ENCODE peak calls at places on chromosomes 16 and 17, in nine cellular contexts. L, U, D, W, C, I, R, K and Q are unnamed samples.

GRCh38 chr17:56773124-56773523 is 60.6 kb downstream of the C17orf67 start:
- DNase-seq in L (no peak), U (no peak), D (no peak), W (no peak), C (no peak), I (peak; percentile 28), R (no peak), K (no peak), Q (no peak)

GRCh38 chr16:1346422-1347285 is 5.0 kb downstream of the TSR3 start:
- DNase-seq in L (no peak), U (peak; percentile 51), D (no peak), W (no peak), C (no peak), I (peak; percentile 64), R (no peak), K (no peak), Q (no peak)

GRCh38 chr16:22402191-22402590 is 27.8 kb upstream of the CDR2 start:
- DNase-seq in L (no peak), U (peak; percentile 50), D (no peak), W (peak; percentile 25), C (no peak), I (no peak), R (no peak), K (no peak), Q (no peak)

GRCh38 chr17:38556234-38556633 is 49.5 kb downstream of the SRCIN1 start:
- DNase-seq in L (no peak), U (no peak), D (no peak), W (peak; percentile 79), C (no peak), I (no peak), R (no peak), K (no peak), Q (no peak)

GRCh38 chr16:82580293-82580900 is 46.4 kb upstream of the CDH13 start:
- DNase-seq in L (peak; percentile 46), U (peak; percentile 42), D (peak; percentile 34), W (peak; percentile 10), C (no peak), I (peak; percentile 22), R (peak; percentile 40), K (peak; percentile 4), Q (peak; percentile 7)

GRCh38 chr17:11511696-11512095 is 86.6 kb upstream of the DNAH9 start:
- DNase-seq in L (no peak), U (no peak), D (no peak), W (no peak), C (no peak), I (peak; percentile 42), R (peak; percentile 65), K (no peak), Q (no peak)

GRCh38 chr17:49388692-49389513 is 25.8 kb downstream of the PHB1 start:
- DNase-seq in L (no peak), U (peak; percentile 30), D (no peak), W (peak; percentile 23), C (peak; percentile 17), I (no peak), R (no peak), K (no peak), Q (peak; percentile 49)

GRCh38 chr16:54422569-54422978 is 136.0 kb upstream of the IRX3 start:
- DNase-seq in L (no peak), U (peak; percentile 15), D (no peak), W (no peak), C (no peak), I (no peak), R (no peak), K (no peak), Q (no peak)

GRCh38 chr17:78039581-78039980 is 81.1 kb downstream of the TNRC6C start:
- DNase-seq in L (no peak), U (no peak), D (no peak), W (no peak), C (no peak), I (peak; percentile 53), R (no peak), K (no peak), Q (no peak)

GRCh38 chr17:78042542-78042941 is 84.0 kb downstream of the TNRC6C start:
- DNase-seq in L (no peak), U (no peak), D (no peak), W (no peak), C (no peak), I (no peak), R (no peak), K (no peak), Q (no peak)

GRCh38 chr17:78040561-78041400 is 82.3 kb downstream of the TNRC6C start:
- DNase-seq in L (no peak), U (peak; percentile 85), D (peak; percentile 27), W (peak; percentile 80), C (no peak), I (peak; percentile 95), R (peak; percentile 30), K (peak; percentile 56), Q (no peak)

GRCh38 chr17:78043031-78043430 is 84.5 kb downstream of the TNRC6C start:
- DNase-seq in L (no peak), U (no peak), D (no peak), W (no peak), C (no peak), I (no peak), R (no peak), K (no peak), Q (no peak)

DNA sequence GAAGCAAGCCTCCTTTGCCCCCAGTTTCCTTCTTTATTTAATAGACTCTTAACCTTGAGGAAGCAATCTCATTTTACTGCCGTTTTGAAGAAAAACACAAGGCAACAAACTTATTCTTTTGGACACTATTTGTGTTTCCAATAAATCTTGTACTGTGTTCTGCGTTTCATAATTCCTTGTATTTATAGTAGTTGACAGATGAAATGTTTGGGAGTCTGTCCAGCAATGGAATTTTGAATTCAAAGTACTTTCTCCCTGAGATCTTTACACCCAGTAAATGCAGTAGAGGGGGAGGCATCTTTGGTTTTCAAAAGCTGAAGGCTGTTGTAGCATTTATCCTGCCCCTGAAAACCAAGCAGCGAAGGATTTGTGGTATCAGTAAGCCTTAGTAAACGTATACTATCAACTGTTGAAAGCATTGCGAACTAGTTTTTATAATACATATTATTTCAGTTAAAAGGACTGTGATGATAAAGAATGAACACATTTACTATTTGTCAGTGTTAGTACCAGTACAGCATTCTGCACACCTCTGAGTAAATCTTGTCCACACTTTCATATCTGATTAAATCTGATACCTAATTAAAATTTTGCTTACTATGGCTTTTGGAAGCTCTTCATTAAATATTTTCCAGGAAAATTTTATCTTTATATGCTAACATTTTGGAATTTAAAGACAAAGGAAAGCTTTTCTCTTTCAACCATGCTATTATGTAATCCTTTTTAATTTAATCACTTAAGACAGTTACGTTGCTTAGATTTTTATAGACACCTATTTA is 83.1 kb downstream of the TNRC6C start:
- DNase-seq in L (no peak), U (peak; percentile 37), D (no peak), W (peak; percentile 30), C (no peak), I (peak; percentile 52), R (no peak), K (no peak), Q (no peak)
- H3K4me2 ChIP-seq in L (no peak overlapping the region), U (peak overlapping the region; percentile 91), D (no peak overlapping the region), W (peak overlapping the region; percentile 84), C (no peak overlapping the region), I (peak overlapping the region; percentile 92), R (peak overlapping the region; percentile 73), K (peak overlapping the region; percentile 85), Q (no peak overlapping the region)

DNA sequence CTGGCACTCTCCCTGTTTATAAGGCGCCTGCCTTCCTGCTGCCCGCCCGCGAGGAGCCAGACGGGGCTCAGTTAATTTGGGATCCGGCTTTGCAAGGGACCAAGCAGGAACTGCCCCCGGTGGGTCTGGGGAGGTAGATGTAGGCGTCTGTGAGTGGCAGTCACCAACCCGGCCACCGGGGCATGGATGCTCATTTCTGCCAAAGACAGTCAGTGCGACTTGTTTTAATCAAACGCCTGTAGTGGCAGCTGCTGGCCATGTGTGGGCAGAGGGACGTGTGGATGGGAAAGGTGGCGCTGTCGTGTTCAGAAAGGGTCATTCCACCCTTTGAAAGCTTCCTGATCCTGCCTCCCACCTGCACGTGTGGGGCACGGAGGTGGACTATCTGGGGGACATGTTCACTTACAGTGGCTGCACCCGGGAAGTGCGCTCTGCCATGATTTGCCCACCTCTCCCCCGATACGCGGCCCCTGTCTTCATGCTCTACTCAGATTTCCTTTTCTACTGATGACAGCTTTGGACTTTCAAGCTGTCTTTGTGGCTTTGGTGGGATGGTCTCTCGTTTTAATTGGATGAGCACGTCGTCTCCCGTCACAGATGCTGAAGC is 60.3 kb upstream of the CIBAR2 start:
- DNase-seq in L (peak; percentile 69), U (peak; percentile 74), D (peak; percentile 78), W (peak; percentile 69), C (no peak), I (peak; percentile 83), R (no peak), K (peak; percentile 65), Q (no peak)
- TF ChIP-seq EZH2phosphoT487 in L (no peak), U (no peak), D (no peak), W (no peak), C (no peak), I (no peak), R (no peak), K (no peak), Q (no peak)

GRCh38 chr17:39701784-39702422 is 2.0 kb downstream of the ERBB2 start:
- DNase-seq in L (peak; percentile 5), U (no peak), D (no peak), W (peak; percentile 16), C (no peak), I (no peak), R (no peak), K (no peak), Q (no peak)

GRCh38 chr17:39702901-39703893 is 3.3 kb downstream of the ERBB2 start:
- DNase-seq in L (peak; percentile 21), U (no peak), D (no peak), W (peak; percentile 81), C (peak; percentile 78), I (no peak), R (no peak), K (no peak), Q (peak; percentile 43)

GRCh38 chr17:39700148-39700987 is 504 bp downstream of the ERBB2 start:
- DNase-seq in L (peak; percentile 77), U (peak; percentile 64), D (peak; percentile 54), W (no peak), C (no peak), I (no peak), R (peak; percentile 73), K (no peak), Q (no peak)

GRCh38 chr17:39699818-39700147 is at the start of gene ERBB2:
- DNase-seq in L (peak; percentile 85), U (peak; percentile 84), D (peak; percentile 89), W (peak; percentile 71), C (no peak), I (no peak), R (peak; percentile 88), K (peak; percentile 57), Q (no peak)

DNA sequence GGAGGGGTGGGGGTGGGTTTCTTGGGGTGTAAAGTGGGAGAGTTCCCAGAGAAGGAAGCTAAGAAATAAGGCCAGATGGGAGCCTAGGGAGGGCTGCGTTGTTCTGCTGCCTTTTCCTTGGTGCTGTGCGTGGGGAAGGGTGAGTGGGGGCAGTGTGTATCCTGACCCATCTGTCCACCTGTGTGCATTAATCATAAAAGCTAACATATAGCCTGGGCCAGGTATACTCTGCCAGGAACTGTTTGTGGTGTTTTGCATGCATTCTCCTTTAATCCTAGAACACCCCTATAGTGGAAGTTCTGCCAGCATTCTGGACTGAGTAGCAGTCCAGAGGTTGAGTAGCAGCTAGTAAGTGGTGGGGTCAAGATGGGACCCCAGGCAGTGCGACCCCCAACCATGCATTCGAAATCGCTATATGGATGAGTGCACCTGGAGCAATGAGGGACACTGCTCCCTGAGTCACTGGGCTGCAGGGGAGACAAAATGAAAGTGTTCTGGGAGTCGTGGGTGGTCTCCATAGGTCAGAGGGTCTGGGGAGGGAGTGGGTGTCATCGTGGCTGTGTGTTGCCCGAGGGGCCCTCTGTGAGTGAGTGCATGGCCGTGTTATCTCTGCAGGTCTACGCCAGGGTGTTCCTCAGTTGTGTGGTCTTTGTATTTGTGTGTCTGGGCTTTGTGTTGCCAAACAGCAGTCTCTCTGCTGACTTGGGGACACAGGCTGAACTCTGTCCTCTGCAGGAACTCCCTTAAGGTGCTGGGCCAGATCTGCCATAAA is 1.3 kb downstream of the ERBB2 start:
- DNase-seq in L (peak; percentile 30), U (no peak), D (peak; percentile 56), W (peak; percentile 7), C (no peak), I (no peak), R (peak; percentile 70), K (no peak), Q (no peak)
- H3K4me2 ChIP-seq in L (peak overlapping the region; percentile 88), U (peak overlapping the region; percentile 98), D (peak overlapping the region; percentile 75), W (peak overlapping the region; percentile 84), C (no peak overlapping the region), I (no peak overlapping the region), R (peak overlapping the region; percentile 88), K (peak overlapping the region; percentile 79), Q (no peak overlapping the region)

DNA sequence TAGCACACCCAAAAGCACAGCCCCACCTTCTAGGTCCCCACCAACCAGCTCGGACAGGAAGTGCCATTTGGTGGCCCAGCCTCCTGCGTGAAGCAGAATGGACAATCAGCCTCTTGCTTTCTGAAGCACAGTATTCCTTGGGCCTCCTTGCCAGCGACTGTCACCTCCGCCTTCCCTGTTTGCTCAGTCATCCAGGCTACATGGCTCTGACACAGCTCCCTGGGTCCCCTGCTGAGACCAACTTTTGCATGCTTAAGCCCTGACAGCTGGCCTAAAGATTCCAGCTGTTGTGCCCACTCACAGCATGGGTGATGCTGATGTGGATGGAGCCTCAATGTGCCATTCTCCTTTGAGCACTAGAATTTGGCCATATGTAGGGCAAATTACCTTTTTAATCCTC is 4.5 kb upstream of the CACNG5 start:
- DNase-seq in L (peak; percentile 45), U (no peak), D (peak; percentile 41), W (no peak), C (no peak), I (no peak), R (no peak), K (no peak), Q (no peak)
- TF ChIP-seq EZH2phosphoT487 in L (no peak), U (no peak), D (no peak), W (no peak), C (no peak), I (no peak), R (no peak), K (no peak), Q (no peak)